ENCODE peak calls at places on chromosomes 2 and 18, in ten cellular contexts. U is CD8-positive, alpha-beta T cell; G is brain microvascular endothelial cell; F is BJ; Q is IMR-90; E is mammary epithelial cell; J is fibroblast of lung; V is left lung; W is foreskin fibroblast; B is DND-41. R is an unnamed sample.

GRCh38 chr18:65468881-65469280 is 281.9 kb upstream of the CDH7 start:
- DNase-seq in U (no peak), Q (no peak), V (no peak), J (no peak), W (no peak), E (no peak), F (no peak), B (no peak), G (no peak), R (no peak)

GRCh38 chr2:197926673-197927072 is 122.3 kb downstream of the PLCL1 start:
- DNase-seq in B (no peak), E (no peak), W (peak), U (no peak), G (no peak), F (no peak), V (no peak), Q (no peak), J (peak), R (no peak)

GRCh38 chr2:135657806-135658582 is 83.7 kb upstream of the UBXN4 start:
- DNase-seq in U (peak), B (peak), V (no peak), F (no peak), G (no peak), E (no peak), Q (no peak), W (no peak), J (no peak), R (no peak)

GRCh38 chr2:173415663-173416469 is 61.2 kb downstream of the CDCA7 start:
- DNase-seq in Q (no peak), E (no peak), V (no peak), G (no peak), J (no peak), F (no peak), B (no peak), U (no peak), W (no peak), R (no peak)

GRCh38 chr2:186757009-186757408 is 63.1 kb downstream of the FAM171B start:
- DNase-seq in J (no peak), W (no peak), V (no peak), G (no peak), U (no peak), Q (no peak), F (no peak), E (no peak), B (no peak), R (no peak)

GRCh38 chr2:191582355-191582754 is 95.6 kb upstream of the NABP1 start:
- DNase-seq in W (peak), B (no peak), J (peak), U (no peak), F (peak), V (no peak), Q (peak), E (peak), G (peak), R (no peak)

GRCh38 chr2:43075906-43076585 is 150.4 kb downstream of the ZFP36L2 start:
- DNase-seq in G (peak), U (no peak), V (peak), B (no peak), J (peak), W (peak), Q (peak), E (peak), F (no peak), R (no peak)

GRCh38 chr2:145752091-145752806 is 1232.3 kb upstream of the ZEB2 start:
- DNase-seq in Q (peak), J (peak), W (peak), U (no peak), V (peak), F (no peak), E (peak), G (peak), B (no peak), R (no peak)

GRCh38 chr2:230816735-230817134 is 48.0 kb upstream of the ITM2C start:
- DNase-seq in U (no peak), G (no peak), V (no peak), E (no peak), B (no peak), J (no peak), F (no peak), Q (no peak), W (no peak), R (no peak)

GRCh38 chr2:175965773-175966172 is 36.3 kb downstream of the LNPK start:
- DNase-seq in Q (no peak), V (no peak), B (no peak), F (no peak), W (no peak), G (no peak), J (no peak), E (no peak), U (no peak), R (no peak)

GRCh38 chr18:2301316-2301715 is 270.0 kb downstream of the METTL4 start:
- DNase-seq in W (no peak), F (no peak), G (no peak), B (no peak), J (no peak), U (no peak), V (no peak), E (no peak), Q (no peak), R (no peak)

GRCh38 chr2:134301099-134301970 is 47.5 kb downstream of the MGAT5 start:
- DNase-seq in Q (peak), W (peak), J (peak), F (no peak), U (no peak), E (peak), V (no peak), G (peak), B (no peak), R (no peak)

GRCh38 chr2:223545406-223545805 is 56.8 kb downstream of the SCG2 start:
- DNase-seq in Q (no peak), U (no peak), J (no peak), E (no peak), F (no peak), V (no peak), G (no peak), W (peak), B (no peak), R (no peak)

GRCh38 chr2:37670378-37671012 is 947 bp downstream of the CDC42EP3 start:
- DNase-seq in E (no peak), Q (no peak), U (no peak), W (peak), V (no peak), G (no peak), F (no peak), B (no peak), J (no peak), R (no peak)

GRCh38 chr2:38187416-38188127 is 111.6 kb upstream of the CYP1B1 start:
- DNase-seq in V (peak), B (no peak), F (peak), Q (peak), U (no peak), G (peak), J (peak), W (peak), E (peak), R (no peak)

GRCh38 chr18:55633032-55633431 is 45.0 kb upstream of the TCF4 start:
- DNase-seq in W (peak), V (no peak), U (no peak), E (peak), B (no peak), Q (no peak), J (peak), G (no peak), F (no peak), R (no peak)

GRCh38 chr2:54604771-54605350 is 118.6 kb upstream of the EML6 start:
- DNase-seq in W (no peak), Q (no peak), V (no peak), E (no peak), B (no peak), G (no peak), U (no peak), J (no peak), F (no peak), R (no peak)

GRCh38 chr2:219628235-219628985 is 980 bp downstream of the SLC4A3 start:
- DNase-seq in G (no peak), E (no peak), Q (no peak), J (no peak), W (no peak), V (peak), B (no peak), F (no peak), U (no peak), R (no peak)

GRCh38 chr2:66236067-66236705 is 198.7 kb upstream of the MEIS1 start:
- DNase-seq in W (no peak), F (no peak), J (no peak), B (no peak), Q (no peak), E (no peak), V (no peak), U (no peak), G (no peak), R (no peak)

GRCh38 chr2:230046491-230046890 is 22.2 kb downstream of the SLC16A14 start:
- DNase-seq in V (no peak), E (no peak), B (no peak), J (no peak), Q (no peak), F (no peak), G (no peak), W (no peak), U (no peak), R (no peak)

GRCh38 chr2:149849133-149849532 is 261.6 kb upstream of the MMADHC start:
- DNase-seq in E (no peak), U (no peak), W (no peak), B (no peak), J (no peak), F (no peak), Q (no peak), G (no peak), V (no peak), R (no peak)

GRCh38 chr2:119522561-119523110 is 1.6 kb downstream of the SCTR start:
- DNase-seq in U (no peak), F (no peak), B (no peak), V (no peak), E (no peak), G (no peak), J (no peak), W (no peak), Q (no peak), R (no peak)

GRCh38 chr2:232085179-232085578 is 123.7 kb downstream of the DIS3L2 start:
- DNase-seq in W (no peak), G (no peak), Q (no peak), B (no peak), E (no peak), V (no peak), J (peak), U (no peak), F (no peak), R (no peak)

GRCh38 chr18:54775686-54776085 is 52.6 kb upstream of the RAB27B start:
- DNase-seq in B (no peak), V (no peak), E (peak), F (no peak), U (no peak), G (peak), W (peak), Q (peak), J (peak), R (no peak)

GRCh38 chr18:25434771-25435461 is 83.0 kb upstream of the ZNF521 start:
- DNase-seq in E (no peak), J (no peak), F (no peak), B (no peak), G (no peak), W (no peak), Q (no peak), U (no peak), V (no peak), R (no peak)

GRCh38 chr2:26412091-26412673 is 10.5 kb downstream of the DRC1 start:
- DNase-seq in W (no peak), V (no peak), G (no peak), F (no peak), Q (no peak), B (no peak), U (no peak), J (no peak), E (no peak), R (no peak)

GRCh38 chr2:241894681-241895426 is 25.3 kb downstream of the RTP5 start:
- DNase-seq in F (no peak), U (no peak), E (no peak), V (peak), J (no peak), B (no peak), Q (no peak), W (no peak), G (no peak), R (peak)

GRCh38 chr2:23532311-23533013 is 147.5 kb downstream of the KLHL29 start:
- DNase-seq in U (peak), W (no peak), E (no peak), G (no peak), B (peak), V (peak), Q (no peak), F (no peak), J (no peak), R (no peak)

GRCh38 chr2:13522917-13523821 is 806.4 kb downstream of the TRIB2 start:
- DNase-seq in F (no peak), W (no peak), V (no peak), J (peak), Q (no peak), G (peak), E (peak), B (no peak), U (no peak), R (no peak)
- TF ChIP-seq CTCF in F (no peak), W (no peak), V (no peak), J (no peak), Q (no peak), G (no peak), E (no peak), B (no peak), U (no peak), R (no peak)

DNA sequence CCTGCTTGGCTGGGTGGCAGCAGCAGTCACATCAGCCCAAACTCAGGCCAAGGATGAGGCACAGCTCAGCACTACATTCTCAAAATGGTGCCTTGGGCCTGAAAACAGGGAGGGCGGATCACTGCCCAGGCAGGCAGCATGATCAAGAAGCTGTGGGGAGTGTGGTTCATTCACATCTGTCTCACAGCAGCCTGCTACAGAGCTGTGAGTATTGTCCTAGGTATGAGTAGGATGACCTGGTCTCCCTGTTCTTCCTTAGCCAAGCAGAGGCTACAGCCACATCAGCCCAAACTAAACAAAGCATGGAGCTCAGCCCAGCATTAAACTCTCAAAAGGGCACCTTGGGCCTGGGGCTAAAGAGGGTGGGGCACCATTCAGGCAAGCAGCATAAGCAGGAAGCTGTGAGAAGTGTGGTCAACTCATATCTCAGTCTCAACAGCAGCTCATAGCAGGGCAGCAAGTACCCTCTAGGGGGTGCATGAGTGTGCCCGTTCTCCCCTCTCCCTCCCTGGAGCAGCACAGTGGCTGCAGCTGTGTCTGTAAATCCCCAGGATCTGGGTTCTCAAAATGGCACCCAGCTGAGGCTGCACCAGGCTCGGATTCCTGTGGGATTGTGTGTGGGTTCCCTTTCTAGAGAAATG is 139.6 kb downstream of the TRABD2A start:
- DNase-seq in U (peak), W (peak), V (no peak), G (peak), J (peak), B (peak), E (peak), F (no peak), Q (peak), R (no peak)
- TF ChIP-seq CTCF in U (peak), W (peak), V (peak), G (peak), J (peak), B (peak), E (peak), F (peak), Q (peak), R (no peak)

GRCh38 chr2:86623549-86624547 is at the start of gene RNF103:
- DNase-seq in W (peak), G (peak), B (peak), V (peak), F (peak), U (peak), Q (peak), J (peak), E (peak), R (peak)
- TF ChIP-seq CTCF in W (no peak), G (no peak), B (no peak), V (no peak), F (no peak), U (no peak), Q (no peak), J (no peak), E (no peak), R (no peak)

GRCh38 chr18:8856187-8856586 is 150.8 kb downstream of the MTCL1 start:
- DNase-seq in J (no peak), G (no peak), V (no peak), U (no peak), W (no peak), E (no peak), F (no peak), Q (no peak), B (no peak), R (no peak)

GRCh38 chr18:8856769-8857393 is 151.5 kb downstream of the MTCL1 start:
- DNase-seq in E (no peak), Q (no peak), G (no peak), W (no peak), B (no peak), F (no peak), J (no peak), V (no peak), U (no peak), R (no peak)

GRCh38 chr18:8857806-8858205 is 152.4 kb downstream of the MTCL1 start:
- DNase-seq in B (no peak), W (peak), F (no peak), J (no peak), Q (no peak), E (no peak), G (no peak), V (no peak), U (no peak), R (no peak)

GRCh38 chr18:8860845-8861642 is 155.7 kb downstream of the MTCL1 start:
- DNase-seq in W (no peak), Q (no peak), V (no peak), E (no peak), J (no peak), B (no peak), U (no peak), F (no peak), G (no peak), R (no peak)

GRCh38 chr18:8858888-8859511 is 153.6 kb downstream of the MTCL1 start:
- DNase-seq in F (peak), W (peak), V (no peak), G (peak), J (peak), E (peak), B (no peak), Q (peak), U (no peak), R (no peak)
- TF ChIP-seq CTCF in F (no peak), W (no peak), V (no peak), G (no peak), J (no peak), E (no peak), B (no peak), Q (no peak), U (no peak), R (no peak)

DNA sequence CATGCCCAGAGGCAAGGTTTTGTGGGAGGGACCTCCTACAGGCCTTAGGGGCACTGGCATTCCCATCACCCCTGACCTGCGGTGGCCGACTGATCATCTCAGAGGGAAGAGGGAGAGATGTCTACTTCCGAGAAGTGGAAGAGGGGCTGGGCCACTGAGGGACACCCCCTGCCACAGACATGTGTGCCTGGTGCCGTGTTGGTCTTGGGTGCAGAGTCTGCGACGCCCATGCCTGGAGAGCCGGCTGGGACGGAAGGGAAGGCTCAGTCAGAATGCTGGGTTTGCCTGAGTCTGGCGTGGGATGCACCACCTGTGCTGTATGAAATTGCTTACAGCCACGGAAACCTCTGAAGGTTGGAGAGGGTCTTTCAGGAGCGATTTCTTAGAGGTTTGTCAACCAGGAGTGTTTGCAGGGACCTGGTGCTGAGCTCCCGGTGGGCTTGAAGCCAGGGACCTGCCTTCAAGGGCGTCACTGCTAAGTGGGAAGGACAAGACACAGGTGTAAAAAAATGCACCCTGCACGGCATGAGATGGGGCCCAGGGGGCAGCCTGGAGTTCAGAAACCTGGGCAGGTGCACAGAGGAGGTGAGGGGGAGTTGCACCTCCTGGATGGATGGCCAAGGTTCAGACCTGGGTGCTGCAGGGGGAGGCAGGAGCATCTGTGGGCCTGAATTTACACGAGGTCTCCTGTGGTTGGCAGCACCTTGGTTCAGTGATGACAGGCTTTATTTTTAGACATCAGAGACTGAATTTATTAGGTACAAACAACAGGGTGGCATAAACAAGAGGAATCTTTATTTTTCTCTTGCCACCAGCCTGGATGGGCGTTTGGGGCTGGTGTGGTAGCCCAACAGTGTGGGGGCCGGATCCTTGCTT is 100.3 kb downstream of the CTIF start:
- DNase-seq in F (no peak), E (no peak), Q (no peak), G (no peak), U (no peak), J (no peak), B (no peak), V (no peak), W (no peak), R (no peak)
- TF ChIP-seq CTCF in F (no peak), E (no peak), Q (no peak), G (no peak), U (no peak), J (no peak), B (no peak), V (no peak), W (no peak), R (no peak)

GRCh38 chr18:8491516-8491915 is 117.7 kb upstream of the RAB12 start:
- DNase-seq in E (no peak), J (no peak), U (no peak), F (no peak), W (no peak), G (no peak), B (no peak), V (no peak), Q (no peak), R (no peak)

GRCh38 chr18:8489761-8490160 is 119.5 kb upstream of the RAB12 start:
- DNase-seq in G (no peak), U (no peak), W (no peak), V (no peak), Q (no peak), F (no peak), B (no peak), J (no peak), E (no peak), R (no peak)

GRCh38 chr18:8496186-8496585 is 113.1 kb upstream of the RAB12 start:
- DNase-seq in Q (peak), F (no peak), W (no peak), V (no peak), J (peak), B (no peak), E (no peak), U (no peak), G (no peak), R (no peak)

GRCh38 chr18:8498905-8499304 is 110.3 kb upstream of the RAB12 start:
- DNase-seq in U (no peak), E (no peak), F (no peak), Q (no peak), V (no peak), B (no peak), G (no peak), J (no peak), W (no peak), R (no peak)

DNA sequence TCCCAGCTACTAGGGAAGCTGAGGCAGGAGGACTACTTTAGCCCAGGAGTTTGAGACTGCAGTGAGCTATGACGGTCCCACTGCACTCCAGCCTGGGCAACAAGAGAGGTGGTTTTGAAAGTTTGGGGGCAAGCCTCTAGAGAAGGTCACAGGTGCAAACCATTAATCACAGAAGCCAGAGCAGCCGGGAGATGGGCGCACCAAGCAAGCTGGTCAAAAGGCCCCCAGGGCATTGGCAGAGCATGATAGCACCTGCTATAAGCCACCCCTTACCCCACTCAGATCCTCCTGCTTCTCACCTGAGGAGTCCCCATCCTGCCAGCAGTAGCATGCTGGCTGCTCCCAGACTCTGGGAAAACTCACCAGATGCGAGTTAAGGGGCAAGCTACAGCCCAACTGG is 116.1 kb upstream of the RAB12 start:
- DNase-seq in V (no peak), E (no peak), J (no peak), G (no peak), F (no peak), Q (no peak), W (no peak), U (no peak), B (no peak), R (no peak)
- TF ChIP-seq CTCF in V (no peak), E (no peak), J (no peak), G (no peak), F (no peak), Q (no peak), W (no peak), U (no peak), B (no peak), R (no peak)

GRCh38 chr18:66553824-66554223 is 50.1 kb downstream of the CDH19 start:
- DNase-seq in F (no peak), E (peak), U (no peak), J (peak), G (peak), B (no peak), Q (no peak), W (peak), V (no peak), R (no peak)

GRCh38 chr18:66548747-66549146 is 55.1 kb downstream of the CDH19 start:
- DNase-seq in G (no peak), F (no peak), U (no peak), V (no peak), E (no peak), W (no peak), J (no peak), Q (no peak), B (no peak), R (no peak)
- TF ChIP-seq CTCF in G (peak), F (no peak), U (no peak), V (no peak), E (no peak), W (no peak), J (no peak), Q (no peak), B (no peak), R (no peak)

R was measured in activated B cell treated with CpG ODN at 0.5 μM for 24 hours.